ENCODE peak calls at places on chromosome 20, in eight cellular contexts. One of them, this sample, is unnamed.
A peak's percentile ranks its signal among the peaks of the same experiment; 100 is the strongest.

GRCh38 chr20:16459019-16459700 is 114.1 kb downstream of the KIF16B start:
- DNase-seq in transverse colon: no peak
- DNase-seq in lung: no peak
- DNase-seq in kidney: no peak
- DNase-seq in cardiac muscle cell: peak; percentile 90
- DNase-seq in lower leg skin: no peak
- DNase-seq in colonic mucosa: no peak
- DNase-seq in fibroblast of lung: peak; percentile 87
- DNase-seq in this sample: no peak

GRCh38 chr20:61271273-61272221 is 19.5 kb downstream of the CDH4 start:
- DNase-seq in transverse colon: no peak
- DNase-seq in lung: no peak
- DNase-seq in kidney: no peak
- DNase-seq in cardiac muscle cell: no peak
- DNase-seq in lower leg skin: no peak
- DNase-seq in colonic mucosa: no peak
- DNase-seq in fibroblast of lung: peak; percentile 21
- DNase-seq in this sample: no peak

GRCh38 chr20:39660251-39660650 is 698.1 kb downstream of the DHX35 start:
- DNase-seq in transverse colon: no peak
- DNase-seq in lung: no peak
- DNase-seq in kidney: no peak
- DNase-seq in cardiac muscle cell: peak; percentile 3
- DNase-seq in lower leg skin: no peak
- DNase-seq in colonic mucosa: no peak
- DNase-seq in fibroblast of lung: peak; percentile 82
- DNase-seq in this sample: peak; percentile 4

GRCh38 chr20:10074513-10074912 is 39.7 kb downstream of the ANKEF1 start:
- DNase-seq in transverse colon: no peak
- DNase-seq in lung: no peak
- DNase-seq in kidney: no peak
- DNase-seq in cardiac muscle cell: peak; percentile 82
- DNase-seq in lower leg skin: no peak
- DNase-seq in colonic mucosa: no peak
- DNase-seq in fibroblast of lung: peak; percentile 95
- DNase-seq in this sample: peak; percentile 50

GRCh38 chr20:36408219-36408618 is 102.1 kb downstream of the DLGAP4 start:
- DNase-seq in transverse colon: peak; percentile 28
- DNase-seq in lung: no peak
- DNase-seq in kidney: peak; percentile 66
- DNase-seq in cardiac muscle cell: peak; percentile 62
- DNase-seq in lower leg skin: peak; percentile 92
- DNase-seq in colonic mucosa: peak; percentile 49
- DNase-seq in fibroblast of lung: no peak
- DNase-seq in this sample: no peak

GRCh38 chr20:21496452-21496851 is 17.4 kb downstream of the NKX2-2 start:
- DNase-seq in transverse colon: no peak
- DNase-seq in lung: no peak
- DNase-seq in kidney: no peak
- DNase-seq in cardiac muscle cell: no peak
- DNase-seq in lower leg skin: no peak
- DNase-seq in colonic mucosa: no peak
- DNase-seq in fibroblast of lung: peak; percentile 60
- DNase-seq in this sample: no peak

GRCh38 chr20:1897486-1897885 is 2.3 kb downstream of the SIRPA start:
- DNase-seq in transverse colon: no peak
- DNase-seq in lung: no peak
- DNase-seq in kidney: no peak
- DNase-seq in cardiac muscle cell: peak; percentile 24
- DNase-seq in lower leg skin: peak; percentile 92
- DNase-seq in colonic mucosa: peak; percentile 43
- DNase-seq in fibroblast of lung: no peak
- DNase-seq in this sample: no peak

GRCh38 chr20:44494266-44494665 is 18.6 kb downstream of the TTPAL start:
- DNase-seq in transverse colon: no peak
- DNase-seq in lung: no peak
- DNase-seq in kidney: no peak
- DNase-seq in cardiac muscle cell: no peak
- DNase-seq in lower leg skin: no peak
- DNase-seq in colonic mucosa: no peak
- DNase-seq in fibroblast of lung: peak; percentile 75
- DNase-seq in this sample: no peak

GRCh38 chr20:62739581-62740285 is 31.1 kb downstream of the NTSR1 start:
- DNase-seq in transverse colon: peak; percentile 67
- DNase-seq in lung: no peak
- DNase-seq in kidney: peak; percentile 80
- DNase-seq in cardiac muscle cell: no peak
- DNase-seq in lower leg skin: peak; percentile 90
- DNase-seq in colonic mucosa: peak; percentile 47
- DNase-seq in fibroblast of lung: no peak
- DNase-seq in this sample: no peak

GRCh38 chr20:63097336-63097831 is 90.6 kb upstream of the BHLHE23 start:
- DNase-seq in transverse colon: peak; percentile 3
- DNase-seq in lung: no peak
- DNase-seq in kidney: peak; percentile 74
- DNase-seq in cardiac muscle cell: no peak
- DNase-seq in lower leg skin: peak; percentile 80
- DNase-seq in colonic mucosa: no peak
- DNase-seq in fibroblast of lung: no peak
- DNase-seq in this sample: no peak

GRCh38 chr20:41693136-41693979 is 75.2 kb upstream of the CHD6 start:
- DNase-seq in transverse colon: peak; percentile 82
- DNase-seq in lung: peak; percentile 80
- DNase-seq in kidney: peak; percentile 91
- DNase-seq in cardiac muscle cell: peak; percentile 94
- DNase-seq in lower leg skin: peak; percentile 95
- DNase-seq in colonic mucosa: peak; percentile 83
- DNase-seq in fibroblast of lung: peak; percentile 85
- DNase-seq in this sample: peak; percentile 66

GRCh38 chr20:4534315-4534714 is 187.4 kb upstream of the PRND start:
- DNase-seq in transverse colon: no peak
- DNase-seq in lung: no peak
- DNase-seq in kidney: no peak
- DNase-seq in cardiac muscle cell: no peak
- DNase-seq in lower leg skin: no peak
- DNase-seq in colonic mucosa: no peak
- DNase-seq in fibroblast of lung: no peak
- DNase-seq in this sample: no peak
- H3K4me3 ChIP-seq in transverse colon: no peak overlapping the region
- H3K4me3 ChIP-seq in lung: no peak overlapping the region
- H3K4me3 ChIP-seq in kidney: no peak overlapping the region
- H3K4me3 ChIP-seq in cardiac muscle cell: no peak overlapping the region
- H3K4me3 ChIP-seq in lower leg skin: no peak overlapping the region
- H3K4me3 ChIP-seq in colonic mucosa: no peak overlapping the region
- H3K4me3 ChIP-seq in fibroblast of lung: no peak overlapping the region
- H3K4me3 ChIP-seq in this sample: no peak overlapping the region

GRCh38 chr20:52240802-52241201 is 49.2 kb upstream of the ZFP64 start:
- DNase-seq in transverse colon: no peak
- DNase-seq in lung: no peak
- DNase-seq in kidney: no peak
- DNase-seq in cardiac muscle cell: no peak
- DNase-seq in lower leg skin: no peak
- DNase-seq in colonic mucosa: no peak
- DNase-seq in fibroblast of lung: no peak
- DNase-seq in this sample: no peak

GRCh38 chr20:52244702-52245101 is 53.1 kb upstream of the ZFP64 start:
- DNase-seq in transverse colon: no peak
- DNase-seq in lung: no peak
- DNase-seq in kidney: no peak
- DNase-seq in cardiac muscle cell: no peak
- DNase-seq in lower leg skin: no peak
- DNase-seq in colonic mucosa: no peak
- DNase-seq in fibroblast of lung: no peak
- DNase-seq in this sample: no peak

GRCh38 chr20:52247548-52247947 is 56.0 kb upstream of the ZFP64 start:
- DNase-seq in transverse colon: no peak
- DNase-seq in lung: no peak
- DNase-seq in kidney: no peak
- DNase-seq in cardiac muscle cell: no peak
- DNase-seq in lower leg skin: no peak
- DNase-seq in colonic mucosa: no peak
- DNase-seq in fibroblast of lung: no peak
- DNase-seq in this sample: no peak

GRCh38 chr20:52246366-52246765 is 54.8 kb upstream of the ZFP64 start:
- DNase-seq in transverse colon: no peak
- DNase-seq in lung: no peak
- DNase-seq in kidney: no peak
- DNase-seq in cardiac muscle cell: no peak
- DNase-seq in lower leg skin: no peak
- DNase-seq in colonic mucosa: no peak
- DNase-seq in fibroblast of lung: no peak
- DNase-seq in this sample: no peak

GRCh38 chr20:52242237-52243230 is 51.0 kb upstream of the ZFP64 start:
- DNase-seq in transverse colon: no peak
- DNase-seq in lung: no peak
- DNase-seq in kidney: no peak
- DNase-seq in cardiac muscle cell: peak; percentile 33
- DNase-seq in lower leg skin: no peak
- DNase-seq in colonic mucosa: no peak
- DNase-seq in fibroblast of lung: peak; percentile 4
- DNase-seq in this sample: no peak
- TF ChIP-seq CTCF in transverse colon: peak; percentile 74
- TF ChIP-seq CTCF in lung: peak; percentile 4
- TF ChIP-seq CTCF in kidney: peak; percentile 21
- TF ChIP-seq CTCF in cardiac muscle cell: peak; percentile 33
- TF ChIP-seq CTCF in lower leg skin: no peak
- TF ChIP-seq CTCF in colonic mucosa: peak; percentile 61
- TF ChIP-seq CTCF in fibroblast of lung: peak; percentile 19
- TF ChIP-seq CTCF in this sample: no peak

GRCh38 chr20:609371-609964 is 641 bp downstream of the TCF15 start:
- DNase-seq in transverse colon: no peak
- DNase-seq in lung: no peak
- DNase-seq in kidney: no peak
- DNase-seq in cardiac muscle cell: no peak
- DNase-seq in lower leg skin: no peak
- DNase-seq in colonic mucosa: no peak
- DNase-seq in fibroblast of lung: no peak
- DNase-seq in this sample: no peak

GRCh38 chr20:610130-611046 is at the start of gene TCF15:
- DNase-seq in transverse colon: no peak
- DNase-seq in lung: no peak
- DNase-seq in kidney: no peak
- DNase-seq in cardiac muscle cell: peak; percentile 44
- DNase-seq in lower leg skin: no peak
- DNase-seq in colonic mucosa: no peak
- DNase-seq in fibroblast of lung: peak; percentile 19
- DNase-seq in this sample: no peak

GRCh38 chr20:608970-609369 is 1.1 kb downstream of the TCF15 start:
- DNase-seq in transverse colon: no peak
- DNase-seq in lung: no peak
- DNase-seq in kidney: no peak
- DNase-seq in cardiac muscle cell: no peak
- DNase-seq in lower leg skin: no peak
- DNase-seq in colonic mucosa: no peak
- DNase-seq in fibroblast of lung: no peak
- DNase-seq in this sample: no peak

GRCh38 chr20:605237-605636 is 4.9 kb downstream of the TCF15 start:
- DNase-seq in transverse colon: no peak
- DNase-seq in lung: no peak
- DNase-seq in kidney: no peak
- DNase-seq in cardiac muscle cell: no peak
- DNase-seq in lower leg skin: no peak
- DNase-seq in colonic mucosa: no peak
- DNase-seq in fibroblast of lung: no peak
- DNase-seq in this sample: no peak

GRCh38 chr20:607476-607875 is 2.6 kb downstream of the TCF15 start:
- DNase-seq in transverse colon: no peak
- DNase-seq in lung: no peak
- DNase-seq in kidney: no peak
- DNase-seq in cardiac muscle cell: no peak
- DNase-seq in lower leg skin: no peak
- DNase-seq in colonic mucosa: no peak
- DNase-seq in fibroblast of lung: no peak
- DNase-seq in this sample: no peak
- H3K4me3 ChIP-seq in transverse colon: no peak overlapping the region
- H3K4me3 ChIP-seq in lung: no peak overlapping the region
- H3K4me3 ChIP-seq in kidney: no peak overlapping the region
- H3K4me3 ChIP-seq in cardiac muscle cell: no peak overlapping the region
- H3K4me3 ChIP-seq in lower leg skin: no peak overlapping the region
- H3K4me3 ChIP-seq in colonic mucosa: no peak overlapping the region
- H3K4me3 ChIP-seq in fibroblast of lung: no peak overlapping the region
- H3K4me3 ChIP-seq in this sample: no peak overlapping the region

GRCh38 chr20:25985597-25985996 is 288.9 kb upstream of the ZNF337 start:
- DNase-seq in transverse colon: no peak
- DNase-seq in lung: no peak
- DNase-seq in kidney: no peak
- DNase-seq in cardiac muscle cell: no peak
- DNase-seq in lower leg skin: no peak
- DNase-seq in colonic mucosa: no peak
- DNase-seq in fibroblast of lung: no peak
- DNase-seq in this sample: no peak

GRCh38 chr20:25984933-25985332 is 288.3 kb upstream of the ZNF337 start:
- DNase-seq in transverse colon: peak; percentile 26
- DNase-seq in lung: no peak
- DNase-seq in kidney: no peak
- DNase-seq in cardiac muscle cell: peak; percentile 74
- DNase-seq in lower leg skin: peak; percentile 75
- DNase-seq in colonic mucosa: peak; percentile 39
- DNase-seq in fibroblast of lung: no peak
- DNase-seq in this sample: peak; percentile 9

GRCh38 chr20:25989196-25989595 is 292.5 kb upstream of the ZNF337 start:
- DNase-seq in transverse colon: no peak
- DNase-seq in lung: no peak
- DNase-seq in kidney: no peak
- DNase-seq in cardiac muscle cell: no peak
- DNase-seq in lower leg skin: peak; percentile 72
- DNase-seq in colonic mucosa: no peak
- DNase-seq in fibroblast of lung: no peak
- DNase-seq in this sample: no peak

GRCh38 chr20:25991051-25991755 is 294.6 kb upstream of the ZNF337 start:
- DNase-seq in transverse colon: no peak
- DNase-seq in lung: no peak
- DNase-seq in kidney: no peak
- DNase-seq in cardiac muscle cell: no peak
- DNase-seq in lower leg skin: peak; percentile 58
- DNase-seq in colonic mucosa: no peak
- DNase-seq in fibroblast of lung: no peak
- DNase-seq in this sample: no peak

DNA sequence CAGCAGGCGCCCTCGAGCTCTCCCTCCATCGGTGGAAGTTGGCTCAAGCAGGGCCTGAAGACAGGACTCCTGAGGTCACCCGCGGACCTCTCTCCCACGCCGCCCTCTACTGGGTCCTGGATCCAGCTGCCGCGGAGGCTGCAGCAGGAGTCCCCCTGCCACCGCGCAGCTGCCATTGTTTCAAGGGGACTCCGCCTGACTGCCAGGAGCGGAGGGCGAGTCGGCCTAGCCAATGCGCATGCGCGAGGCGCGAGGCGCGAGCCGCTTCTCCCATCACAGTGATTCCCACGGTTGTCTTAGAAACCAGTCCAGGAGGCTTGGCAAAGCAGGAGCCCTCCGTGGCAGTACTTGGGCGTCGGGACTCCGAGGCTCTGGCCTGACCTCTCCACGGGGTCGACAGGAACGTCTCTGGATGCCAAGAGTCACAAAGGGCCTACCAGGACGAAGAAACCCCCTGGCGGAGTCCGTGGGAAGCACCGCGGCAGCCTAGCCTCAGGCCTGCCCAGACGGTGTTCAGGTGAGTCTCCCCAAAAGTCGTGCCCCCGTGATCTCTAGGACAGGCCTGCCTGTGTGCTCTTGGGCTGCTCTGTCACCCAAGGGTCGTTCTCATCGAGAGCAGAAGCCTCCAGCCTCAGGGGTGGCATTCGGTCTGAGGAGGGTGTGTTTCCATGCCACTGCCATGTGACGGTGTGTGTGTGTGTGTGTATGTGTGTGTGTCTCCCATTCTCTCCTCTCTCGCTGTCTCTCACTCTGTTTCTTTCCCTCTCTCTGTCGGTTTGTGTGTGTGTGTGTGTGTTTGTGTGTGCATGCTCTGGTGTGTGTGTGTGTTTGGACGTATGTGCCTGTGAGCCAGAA is 290.6 kb upstream of the ZNF337 start:
- DNase-seq in transverse colon: peak; percentile 27
- DNase-seq in lung: no peak
- DNase-seq in kidney: peak; percentile 79
- DNase-seq in cardiac muscle cell: peak; percentile 63
- DNase-seq in lower leg skin: peak; percentile 87
- DNase-seq in colonic mucosa: peak; percentile 51
- DNase-seq in fibroblast of lung: peak; percentile 11
- DNase-seq in this sample: no peak
- TF ChIP-seq CTCF in transverse colon: peak; percentile 17
- TF ChIP-seq CTCF in lung: no peak
- TF ChIP-seq CTCF in kidney: no peak
- TF ChIP-seq CTCF in cardiac muscle cell: peak; percentile 45
- TF ChIP-seq CTCF in lower leg skin: no peak
- TF ChIP-seq CTCF in colonic mucosa: no peak
- TF ChIP-seq CTCF in fibroblast of lung: peak; percentile 17
- TF ChIP-seq CTCF in this sample: peak; percentile 33

This sample was measured in retinal pigment epithelial cell.